ENCODE peak calls at places on chromosomes 2 and 18, in six cellular contexts. W is mesendoderm, B is H9, Q is neuronal stem cell, I is IMR-90, O is H1. V is an unnamed sample.

GRCh38 chr2:230904856-230905447 is 20.1 kb downstream of the GPR55 start:
- DNase-seq in W (no peak), B (peak), Q (no peak), I (no peak), O (no peak), V (no peak)

GRCh38 chr2:157441072-157441454 is 2.8 kb downstream of the CYTIP start:
- DNase-seq in W (no peak), B (no peak), Q (no peak), I (no peak), O (no peak), V (no peak)

GRCh38 chr2:28604284-28604843 is 108.5 kb downstream of the PLB1 start:
- DNase-seq in W (no peak), B (no peak), Q (no peak), I (no peak), O (no peak), V (no peak)

GRCh38 chr18:79439201-79440023 is 43.7 kb downstream of the NFATC1 start:
- DNase-seq in W (no peak), B (no peak), Q (no peak), I (peak), O (no peak), V (no peak)

GRCh38 chr2:43168016-43168369 is 58.4 kb downstream of the ZFP36L2 start:
- DNase-seq in W (no peak), B (no peak), Q (no peak), I (no peak), O (no peak), V (no peak)

GRCh38 chr2:100178085-100178788 is 35.8 kb upstream of the AFF3 start:
- DNase-seq in W (peak), B (peak), Q (peak), I (peak), O (peak), V (peak)

GRCh38 chr2:21277340-21277739 is 153.6 kb downstream of the TDRD15 start:
- DNase-seq in W (no peak), B (no peak), Q (no peak), I (no peak), O (no peak), V (no peak)

GRCh38 chr2:155733091-155733870 is 599.2 kb downstream of the NR4A2 start:
- DNase-seq in W (no peak), B (no peak), Q (no peak), I (no peak), O (no peak), V (no peak)

GRCh38 chr2:230321031-230321430 is 6.0 kb upstream of the SP140L start:
- DNase-seq in W (no peak), B (no peak), Q (no peak), I (no peak), O (no peak), V (no peak)

GRCh38 chr18:2551425-2551824 is 19.9 kb downstream of the METTL4 start:
- DNase-seq in W (no peak), B (no peak), Q (no peak), I (no peak), O (no peak), V (no peak)

GRCh38 chr18:31979714-31980113 is 36.8 kb upstream of the TRAPPC8 start:
- DNase-seq in W (no peak), B (no peak), Q (no peak), I (no peak), O (no peak), V (no peak)

GRCh38 chr2:203808041-203808750 is 59.4 kb upstream of the CTLA4 start:
- DNase-seq in W (peak), B (no peak), Q (peak), I (peak), O (no peak), V (peak)

GRCh38 chr2:5203356-5203755 is 488.8 kb upstream of the SOX11 start:
- DNase-seq in W (peak), B (no peak), Q (no peak), I (no peak), O (no peak), V (no peak)

GRCh38 chr2:47088371-47089082 is 66.6 kb downstream of the STPG4 start:
- DNase-seq in W (peak), B (peak), Q (no peak), I (peak), O (no peak), V (peak)

GRCh38 chr2:10575566-10576300 is 114.0 kb downstream of the NOL10 start:
- DNase-seq in W (no peak), B (no peak), Q (no peak), I (peak), O (no peak), V (peak)

GRCh38 chr2:1134629-1135028 is 184.0 kb downstream of the SNTG2 start:
- DNase-seq in W (no peak), B (no peak), Q (no peak), I (no peak), O (no peak), V (no peak)

GRCh38 chr2:152861349-152861942 is 143.0 kb downstream of the ARL6IP6 start:
- DNase-seq in W (peak), B (peak), Q (no peak), I (peak), O (peak), V (peak)

GRCh38 chr18:6881034-6881800 is 151.7 kb downstream of the ARHGAP28 start:
- DNase-seq in W (no peak), B (no peak), Q (no peak), I (peak), O (no peak), V (no peak)

GRCh38 chr2:98658816-98659486 is 50.6 kb downstream of the UNC50 start:
- DNase-seq in W (no peak), B (no peak), Q (no peak), I (no peak), O (no peak), V (no peak)

GRCh38 chr2:43519711-43520221 is 76.1 kb downstream of the THADA start:
- DNase-seq in W (no peak), B (no peak), Q (no peak), I (peak), O (no peak), V (peak)

GRCh38 chr2:116517936-116518335 is 1296.6 kb upstream of the DDX18 start:
- DNase-seq in W (peak), B (no peak), Q (no peak), I (no peak), O (no peak), V (no peak)

GRCh38 chr2:241156997-241157441 is 6.8 kb downstream of the PPP1R7 start:
- DNase-seq in W (peak), B (no peak), Q (no peak), I (no peak), O (no peak), V (no peak)

GRCh38 chr2:109455731-109456691 is 157.8 kb downstream of the SEPTIN10 start:
- DNase-seq in W (no peak), B (no peak), Q (no peak), I (no peak), O (no peak), V (no peak)

GRCh38 chr2:60550151-60550983 is 3.1 kb downstream of the BCL11A start:
- DNase-seq in W (peak), B (peak), Q (no peak), I (peak), O (peak), V (peak)

GRCh38 chr2:210309546-210310233 is 5.3 kb downstream of the MYL1 start:
- DNase-seq in W (no peak), B (no peak), Q (no peak), I (no peak), O (no peak), V (no peak)

GRCh38 chr2:75751360-75751759 is 40.6 kb upstream of the GCFC2 start:
- DNase-seq in W (no peak), B (no peak), Q (no peak), I (no peak), O (no peak), V (no peak)

GRCh38 chr2:238127165-238128060 is 11.1 kb upstream of the KLHL30 start:
- DNase-seq in W (peak), B (no peak), Q (no peak), I (peak), O (no peak), V (peak)

GRCh38 chr2:25879133-25879730 is 945 bp upstream of the ASXL2 start:
- DNase-seq in W (peak), B (no peak), Q (no peak), I (peak), O (no peak), V (peak)

GRCh38 chr2:82790277-82791021 is 1668.6 kb downstream of the SUCLG1 start:
- DNase-seq in W (no peak), B (no peak), Q (no peak), I (peak), O (no peak), V (peak)

GRCh38 chr2:44098050-44098449 is 70.6 kb upstream of the PPM1B start:
- DNase-seq in W (no peak), B (no peak), Q (no peak), I (no peak), O (no peak), V (no peak)

DNA sequence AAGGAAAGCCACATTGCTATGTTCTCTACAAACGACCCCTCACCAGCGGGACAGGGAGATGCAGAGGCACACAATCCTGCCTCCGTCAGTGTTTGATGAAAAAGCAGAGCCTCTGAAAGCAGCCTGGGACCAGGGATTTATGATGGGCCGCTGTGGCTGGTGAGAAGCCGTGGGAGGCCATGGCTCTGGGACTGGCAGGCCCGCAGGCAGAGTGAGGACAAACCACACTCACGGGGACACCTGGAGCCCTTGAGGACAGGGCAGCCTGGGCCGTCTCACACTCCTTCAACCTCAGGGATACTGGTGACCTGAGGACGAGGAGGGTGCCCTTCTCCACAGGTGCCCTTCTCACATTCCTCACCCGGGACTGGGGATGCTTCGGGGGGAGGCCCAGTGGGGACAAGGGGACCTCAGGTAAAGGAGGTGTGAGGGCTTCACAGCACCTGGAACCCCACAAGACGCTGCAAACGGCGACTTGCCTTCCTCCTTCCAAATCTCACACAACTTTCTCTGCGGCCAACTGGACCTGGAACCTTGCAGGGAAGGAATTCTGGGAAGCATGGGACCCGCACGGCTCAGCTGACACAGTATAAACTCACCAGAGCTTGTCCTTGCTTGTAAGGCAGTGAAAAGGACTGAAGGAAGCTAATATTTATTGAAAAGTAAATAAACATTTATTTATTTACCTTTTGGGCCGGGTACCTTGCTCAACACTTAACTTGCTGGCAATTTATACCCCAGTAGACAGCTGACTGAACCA is 5.3 kb upstream of the LDLRAD4 start:
- DNase-seq in W (no peak), B (no peak), Q (no peak), I (no peak), O (no peak), V (no peak)
- H2BK15ac ChIP-seq in W (no peak), B (no peak), Q (no peak), I (no peak), O (no peak), V (no peak)

DNA sequence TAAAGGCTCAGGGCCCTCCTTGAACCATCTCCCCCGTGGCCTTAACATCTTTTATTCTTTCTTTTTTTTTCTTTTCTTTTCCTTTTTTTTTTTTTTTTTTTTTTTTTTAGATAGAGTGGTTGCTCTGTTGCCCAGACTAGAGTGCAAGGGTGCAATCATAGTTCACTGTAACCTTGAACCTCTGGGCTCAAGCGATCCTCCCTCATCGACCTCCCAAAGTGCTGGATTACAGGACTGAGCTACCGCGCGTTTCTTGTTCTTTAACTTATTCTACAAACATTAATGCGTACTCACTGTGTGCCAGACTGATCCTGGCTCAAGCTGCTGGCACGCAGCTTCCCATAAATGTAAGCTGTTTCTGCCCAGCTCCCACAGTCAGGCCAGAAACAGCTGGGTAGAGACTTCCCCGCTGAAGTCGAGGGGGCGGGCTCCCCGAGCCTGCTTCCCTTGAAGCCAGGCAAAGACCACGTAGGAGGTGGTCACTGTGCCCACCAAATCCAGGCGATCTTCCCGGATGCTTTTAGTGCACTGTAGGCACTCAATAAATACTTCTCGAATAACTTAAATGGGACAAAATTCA is 29.2 kb upstream of the ATP6V1B1 start:
- DNase-seq in W (no peak), B (no peak), Q (no peak), I (no peak), O (peak), V (no peak)
- H3K23ac ChIP-seq in W (no peak), B (no peak), Q (no peak), I (no peak), O (no peak), V (peak)

GRCh38 chr18:50299626-50300388 is 12.3 kb upstream of the CXXC1 start:
- DNase-seq in W (no peak), B (no peak), Q (no peak), I (no peak), O (no peak), V (no peak)
- H2AK5ac ChIP-seq in W (no peak), B (no peak), Q (no peak), I (no peak), O (no peak), V (no peak)

GRCh38 chr2:200199005-200199404 is 107.5 kb upstream of the SPATS2L start:
- DNase-seq in W (no peak), B (no peak), Q (no peak), I (no peak), O (no peak), V (no peak)

GRCh38 chr2:200189964-200190363 is 116.5 kb upstream of the SPATS2L start:
- DNase-seq in W (no peak), B (no peak), Q (no peak), I (no peak), O (no peak), V (peak)

GRCh38 chr2:200193791-200194190 is 112.7 kb upstream of the SPATS2L start:
- DNase-seq in W (no peak), B (no peak), Q (no peak), I (no peak), O (no peak), V (no peak)

GRCh38 chr2:200193331-200193730 is 113.2 kb upstream of the SPATS2L start:
- DNase-seq in W (no peak), B (no peak), Q (no peak), I (no peak), O (no peak), V (no peak)

GRCh38 chr2:200194746-200195145 is 111.7 kb upstream of the SPATS2L start:
- DNase-seq in W (no peak), B (no peak), Q (no peak), I (no peak), O (no peak), V (no peak)
- H2BK15ac ChIP-seq in W (no peak), B (no peak), Q (no peak), I (no peak), O (no peak), V (no peak)

GRCh38 chr2:121960251-121960650 is 204.8 kb downstream of the TSN start:
- DNase-seq in W (no peak), B (no peak), Q (no peak), I (no peak), O (no peak), V (no peak)

GRCh38 chr2:121966663-121967062 is 211.2 kb downstream of the TSN start:
- DNase-seq in W (no peak), B (no peak), Q (no peak), I (no peak), O (no peak), V (no peak)

GRCh38 chr2:121965666-121966065 is 210.2 kb downstream of the TSN start:
- DNase-seq in W (no peak), B (no peak), Q (no peak), I (no peak), O (no peak), V (no peak)

DNA sequence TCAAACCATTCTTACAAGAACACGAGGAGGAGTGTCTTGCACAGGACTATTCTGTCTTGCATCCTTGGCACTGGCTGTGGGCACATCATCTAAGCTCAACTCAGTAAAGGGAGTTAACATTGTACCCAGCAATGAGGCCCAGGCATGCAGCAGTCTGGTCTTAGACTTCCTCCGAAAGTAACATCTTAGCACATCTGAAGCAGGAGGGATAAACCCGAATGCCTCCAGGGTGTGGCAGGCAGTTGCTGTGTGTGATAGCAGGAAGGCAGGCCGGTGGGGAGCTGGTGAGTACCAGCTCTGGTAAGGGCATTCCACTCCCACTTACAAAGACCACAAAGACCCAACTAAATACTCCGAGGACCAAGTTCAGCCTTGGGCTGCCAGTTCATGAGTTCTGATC is 206.3 kb downstream of the TSN start:
- DNase-seq in W (no peak), B (no peak), Q (no peak), I (no peak), O (no peak), V (no peak)
- H3K23ac ChIP-seq in W (no peak), B (no peak), Q (no peak), I (no peak), O (no peak), V (no peak)

DNA sequence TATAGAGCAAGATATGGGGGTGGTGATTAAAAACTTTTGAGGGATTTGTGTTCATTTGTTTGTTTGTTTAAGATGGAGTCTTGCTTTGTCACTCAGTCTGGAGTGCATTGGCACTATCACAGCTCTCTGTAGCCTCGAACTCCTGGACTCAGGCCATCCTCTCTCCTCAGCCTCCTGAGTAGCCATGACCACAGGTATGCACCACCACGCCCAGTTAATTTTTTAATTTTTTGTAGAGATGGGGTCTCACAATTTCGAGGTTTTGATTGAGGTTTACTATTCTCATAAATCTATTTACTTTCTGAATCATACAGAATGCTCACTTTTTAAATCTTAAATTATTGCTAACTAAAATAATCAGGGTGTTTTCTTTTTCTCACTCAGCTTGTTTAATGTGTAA is 588.9 kb upstream of the SLC8A1 start:
- DNase-seq in W (no peak), B (no peak), Q (no peak), I (no peak), O (no peak), V (no peak)
- H2AK5ac ChIP-seq in W (no peak), B (no peak), Q (no peak), I (no peak), O (no peak), V (no peak)